ENCODE peak calls at places on chromosomes 13 and 19, in six cellular contexts. F is A549, Q is upper lobe of left lung, M is Peyer's patch, I is NCI-H69, H is nucleus accumbens. C is an unnamed sample.

GRCh38 chr13:42762917-42763316 is 18.5 kb upstream of the FAM216B start:
- DNase-seq in F (no peak), M (no peak), Q (no peak), H (no peak), I (no peak), C (no peak)

GRCh38 chr19:55454787-55455243 is 6.6 kb downstream of the ISOC2 start:
- DNase-seq in Q (no peak), H (peak), F (peak), I (peak), M (no peak), C (peak)

GRCh38 chr13:112059457-112060317 is 7.3 kb upstream of the SOX1 start:
- DNase-seq in H (no peak), Q (no peak), I (peak), F (no peak), M (no peak), C (no peak)

GRCh38 chr13:80894930-80895329 is 554.0 kb upstream of the SPRY2 start:
- DNase-seq in F (no peak), H (no peak), I (no peak), Q (no peak), M (no peak), C (no peak)

GRCh38 chr19:46000497-46001246 is 5.4 kb downstream of the CCDC61 start:
- DNase-seq in I (peak), H (peak), F (no peak), Q (no peak), M (peak), C (no peak)

GRCh38 chr13:44051405-44051804 is 171.7 kb downstream of the LACC1 start:
- DNase-seq in I (no peak), H (no peak), F (no peak), M (no peak), Q (no peak), C (no peak)

GRCh38 chr13:113567681-113568080 is 16.9 kb upstream of the TFDP1 start:
- DNase-seq in M (peak), H (no peak), Q (no peak), F (no peak), I (no peak), C (no peak)

GRCh38 chr13:112219753-112220152 is 152.8 kb downstream of the SOX1 start:
- DNase-seq in H (no peak), M (no peak), I (no peak), Q (no peak), F (no peak), C (no peak)

GRCh38 chr19:1133471-1133929 is 29.7 kb downstream of the GPX4 start:
- DNase-seq in M (peak), F (peak), Q (peak), I (no peak), H (no peak), C (no peak)

GRCh38 chr13:91520952-91521351 is 122.5 kb downstream of the GPC5 start:
- DNase-seq in H (no peak), F (no peak), M (no peak), I (peak), Q (no peak), C (no peak)

GRCh38 chr19:16915734-16916133 is 26.9 kb downstream of the F2RL3 start:
- DNase-seq in I (no peak), H (no peak), Q (no peak), F (no peak), M (no peak), C (no peak)

GRCh38 chr19:12527034-12527836 is 24.0 kb downstream of the ZNF564 start:
- DNase-seq in H (no peak), I (peak), M (no peak), Q (no peak), F (peak), C (no peak)

GRCh38 chr13:49536144-49536873 is 40.6 kb downstream of the PHF11 start:
- DNase-seq in F (no peak), I (no peak), M (no peak), H (no peak), Q (no peak), C (no peak)

GRCh38 chr19:49442793-49443365 is 1.6 kb upstream of the SLC17A7 start:
- DNase-seq in H (peak), F (peak), M (peak), I (peak), Q (peak), C (peak)

GRCh38 chr19:5130371-5131030 is 161.6 kb downstream of the KDM4B start:
- DNase-seq in F (no peak), H (no peak), M (peak), I (no peak), Q (peak), C (no peak)

GRCh38 chr19:51372649-51373504 is at the start of gene NKG7:
- DNase-seq in I (no peak), F (no peak), M (peak), H (no peak), Q (no peak), C (no peak)

GRCh38 chr13:60584976-60585375 is 188.0 kb downstream of the TDRD3 start:
- DNase-seq in Q (no peak), F (no peak), M (no peak), H (no peak), I (no peak), C (no peak)

GRCh38 chr19:1045247-1045603 is 5.3 kb downstream of the ABCA7 start:
- DNase-seq in Q (peak), M (peak), I (peak), F (peak), H (no peak), C (no peak)

GRCh38 chr13:24348797-24349515 is 39.6 kb downstream of the C1QTNF9 start:
- DNase-seq in H (no peak), M (peak), F (peak), I (peak), Q (no peak), C (no peak)

GRCh38 chr13:112877496-112877895 is 91.5 kb upstream of the MCF2L start:
- DNase-seq in H (no peak), Q (no peak), I (no peak), F (no peak), M (peak), C (no peak)

GRCh38 chr13:54433511-54434206 is 1405.0 kb downstream of the OLFM4 start:
- DNase-seq in Q (no peak), I (peak), H (no peak), M (peak), F (no peak), C (no peak)

GRCh38 chr19:53511933-53512374 is 26.0 kb upstream of the ZNF331 start:
- DNase-seq in H (peak), M (peak), I (peak), F (peak), Q (peak), C (peak)

GRCh38 chr13:28340272-28340793 is 154.6 kb downstream of the FLT1 start:
- DNase-seq in M (no peak), I (no peak), H (no peak), F (no peak), Q (no peak), C (no peak)

GRCh38 chr19:45404557-45405434 is at the start of gene PPP1R13L:
- DNase-seq in H (peak), F (peak), M (peak), I (peak), Q (peak), C (peak)

GRCh38 chr19:18340990-18341868 is 831 bp downstream of the PGPEP1 start:
- DNase-seq in H (peak), I (peak), M (peak), F (no peak), Q (peak), C (peak)

GRCh38 chr13:50244913-50245574 is 229.8 kb downstream of the KCNRG start:
- DNase-seq in I (peak), F (peak), Q (no peak), H (no peak), M (no peak), C (peak)

GRCh38 chr13:44303681-44304432 is 69.8 kb upstream of the SERP2 start:
- DNase-seq in I (peak), Q (no peak), M (no peak), F (no peak), H (no peak), C (no peak)

GRCh38 chr19:46718157-46718933 is 1.4 kb upstream of the PRKD2 start:
- DNase-seq in I (peak), Q (no peak), M (peak), H (no peak), F (peak), C (no peak)

GRCh38 chr13:113647351-113648217 is 10.4 kb downstream of the ATP4B start:
- DNase-seq in H (peak), Q (peak), F (peak), I (peak), M (peak), C (peak)

GRCh38 chr13:104015646-104016396 is 949.6 kb upstream of the SLC10A2 start:
- DNase-seq in M (no peak), I (no peak), Q (no peak), F (no peak), H (no peak), C (peak)

GRCh38 chr13:73893833-73894232 is 240.4 kb downstream of the KLF12 start:
- DNase-seq in H (no peak), M (no peak), Q (no peak), F (no peak), I (peak), C (no peak)